ENCODE peak calls at places on chromosomes 7 and 10, in ten cellular contexts. J, E, Z, Q, M, P, G, C, B and L are unnamed samples.

GRCh38 chr7:156102267-156102666 is 290.0 kb upstream of the SHH start:
- DNase-seq in J (no peak), E (no peak), Z (no peak), Q (no peak), M (no peak), P (no peak), G (no peak), C (no peak), B (no peak), L (no peak)

GRCh38 chr7:122225874-122226273 is 78.7 kb downstream of the FEZF1 start:
- DNase-seq in J (no peak), E (no peak), Z (no peak), Q (no peak), M (no peak), P (no peak), G (no peak), C (no peak), B (no peak), L (no peak)

GRCh38 chr7:151683615-151684407 is 164.1 kb upstream of the RHEB start:
- DNase-seq in J (peak), E (no peak), Z (no peak), Q (no peak), M (no peak), P (no peak), G (no peak), C (no peak), B (no peak), L (no peak)

GRCh38 chr7:82441916-82442478 is 1.6 kb downstream of the CACNA2D1 start:
- DNase-seq in J (no peak), E (no peak), Z (peak), Q (peak), M (no peak), P (no peak), G (peak), C (peak), B (peak), L (peak)

GRCh38 chr10:100006241-100006886 is 3.4 kb downstream of the DNMBP start:
- DNase-seq in J (no peak), E (no peak), Z (no peak), Q (peak), M (peak), P (peak), G (peak), C (peak), B (no peak), L (peak)

GRCh38 chr7:132574281-132574680 is 2.0 kb downstream of the PLXNA4 start:
- DNase-seq in J (no peak), E (no peak), Z (no peak), Q (no peak), M (no peak), P (no peak), G (no peak), C (no peak), B (no peak), L (no peak)

GRCh38 chr10:121974535-121975294 is at the start of gene NSMCE4A:
- DNase-seq in J (peak), E (peak), Z (peak), Q (peak), M (peak), P (peak), G (peak), C (peak), B (peak), L (peak)

GRCh38 chr10:42932116-42932515 is 144.8 kb upstream of the RET start:
- DNase-seq in J (peak), E (no peak), Z (no peak), Q (no peak), M (no peak), P (no peak), G (no peak), C (no peak), B (no peak), L (no peak)

GRCh38 chr7:155781433-155781832 is 30.8 kb downstream of the SHH start:
- DNase-seq in J (no peak), E (no peak), Z (no peak), Q (no peak), M (no peak), P (no peak), G (no peak), C (no peak), B (no peak), L (no peak)

GRCh38 chr7:115679976-115680375 is 350.6 kb downstream of the TFEC start:
- DNase-seq in J (no peak), E (no peak), Z (peak), Q (peak), M (peak), P (no peak), G (peak), C (peak), B (peak), L (peak)

GRCh38 chr10:98055875-98056516 is 25.6 kb upstream of the CRTAC1 start:
- DNase-seq in J (no peak), E (peak), Z (peak), Q (peak), M (peak), P (no peak), G (no peak), C (peak), B (no peak), L (peak)

GRCh38 chr10:51649064-51649463 is 50.3 kb downstream of the CSTF2T start:
- DNase-seq in J (no peak), E (no peak), Z (no peak), Q (peak), M (no peak), P (no peak), G (peak), C (no peak), B (no peak), L (no peak)

GRCh38 chr10:128605180-128605579 is 479.0 kb upstream of the MKI67 start:
- DNase-seq in J (no peak), E (no peak), Z (no peak), Q (no peak), M (no peak), P (no peak), G (no peak), C (no peak), B (no peak), L (no peak)

GRCh38 chr7:121002-121401 is 71.4 kb upstream of the FAM20C start:
- DNase-seq in J (no peak), E (no peak), Z (no peak), Q (no peak), M (no peak), P (no peak), G (no peak), C (no peak), B (no peak), L (no peak)

GRCh38 chr7:68785036-68785435 is 813.2 kb upstream of the AUTS2 start:
- DNase-seq in J (no peak), E (no peak), Z (no peak), Q (no peak), M (no peak), P (no peak), G (no peak), C (peak), B (no peak), L (no peak)

GRCh38 chr7:157239571-157240270 is 97.1 kb upstream of the DNAJB6 start:
- DNase-seq in J (no peak), E (no peak), Z (peak), Q (no peak), M (no peak), P (no peak), G (no peak), C (no peak), B (no peak), L (no peak)
- TF ChIP-seq CTCF in J (no peak), E (peak), Z (peak), Q (no peak), M (no peak), P (no peak), G (no peak), C (no peak), B (peak), L (no peak)

GRCh38 chr10:114635101-114635500 is 23.0 kb downstream of the ABLIM1 start:
- DNase-seq in J (no peak), E (no peak), Z (no peak), Q (no peak), M (no peak), P (no peak), G (no peak), C (peak), B (no peak), L (peak)
- H3K4me3 ChIP-seq in J (peak), E (no peak), Z (no peak), Q (no peak), M (no peak), P (no peak), G (no peak), C (no peak), B (no peak), L (no peak)

DNA sequence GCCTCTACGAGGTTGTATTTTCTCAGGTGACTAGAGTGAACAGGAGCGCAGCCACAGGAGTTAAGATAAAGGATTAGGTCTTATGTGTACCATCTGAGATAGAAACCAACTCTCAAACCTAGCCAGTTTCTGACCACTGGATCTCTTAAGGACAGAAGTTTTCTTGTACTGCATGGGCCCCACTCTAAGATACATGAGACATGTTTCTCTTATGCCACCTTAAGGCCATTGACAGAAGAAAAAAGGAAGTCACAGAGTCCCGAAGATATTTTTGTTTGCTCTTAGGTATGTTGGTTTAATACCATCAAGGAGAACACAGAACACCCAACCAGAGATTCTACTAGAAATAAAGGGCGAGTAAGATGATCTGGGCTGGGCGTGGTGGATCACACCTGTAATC is 335.8 kb downstream of the FRMD4A start:
- DNase-seq in J (no peak), E (no peak), Z (no peak), Q (no peak), M (no peak), P (no peak), G (no peak), C (no peak), B (no peak), L (no peak)
- TF ChIP-seq CTCF in J (no peak), E (no peak), Z (peak), Q (no peak), M (no peak), P (no peak), G (no peak), C (no peak), B (no peak), L (no peak)

DNA sequence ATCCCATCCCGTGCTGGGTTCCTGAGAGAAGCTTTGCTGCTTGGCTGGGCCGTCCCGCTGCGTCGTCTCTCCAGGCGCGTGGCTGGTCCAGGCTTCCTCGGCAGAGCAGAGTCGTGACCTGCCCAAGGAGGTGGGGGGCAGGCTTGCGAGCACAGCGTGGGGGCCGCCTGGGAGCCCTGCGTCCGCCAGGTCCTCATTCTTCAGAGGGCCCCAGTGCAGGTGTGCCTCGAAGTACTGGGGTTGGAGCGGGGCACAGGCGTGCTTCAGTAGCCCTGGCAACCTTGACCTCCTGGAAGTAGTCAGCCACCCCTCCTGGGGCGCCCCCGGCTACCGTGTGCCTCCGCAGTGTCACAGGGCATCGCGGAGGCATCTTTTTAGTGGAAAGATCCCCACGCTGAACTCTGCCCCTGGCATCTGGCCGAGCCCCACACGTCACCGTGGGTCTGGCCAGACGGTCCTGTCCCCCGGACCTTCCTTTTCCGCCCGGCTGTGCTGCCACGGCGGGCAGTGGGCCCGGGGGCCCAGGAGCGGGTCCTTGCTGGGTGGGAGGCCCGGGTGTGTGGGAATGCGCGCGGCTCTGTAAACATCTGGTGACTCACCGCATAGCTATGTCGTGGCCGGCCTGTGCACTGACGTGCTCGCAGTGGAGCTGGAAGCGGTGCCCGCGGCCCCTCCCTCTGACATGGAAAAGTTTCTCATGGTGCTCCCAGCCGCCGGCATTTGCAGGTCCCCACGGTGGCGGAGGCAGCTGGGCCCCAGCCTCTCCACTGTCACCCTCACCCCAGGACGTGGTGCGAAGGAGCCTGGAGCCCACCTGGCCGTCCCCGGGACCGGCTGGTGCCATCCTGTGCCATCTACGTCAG is 6.5 kb downstream of the MAFK start:
- DNase-seq in J (peak), E (peak), Z (peak), Q (peak), M (peak), P (peak), G (peak), C (peak), B (peak), L (peak)
- H3K4me3 ChIP-seq in J (peak), E (no peak), Z (peak), Q (peak), M (no peak), P (peak), G (peak), C (no peak), B (peak), L (peak)

GRCh38 chr7:39609462-39610149 is 13.8 kb upstream of the RALA start:
- DNase-seq in J (no peak), E (peak), Z (peak), Q (no peak), M (peak), P (no peak), G (no peak), C (no peak), B (peak), L (no peak)
- TF ChIP-seq CTCF in J (no peak), E (peak), Z (peak), Q (no peak), M (peak), P (peak), G (no peak), C (peak), B (peak), L (no peak)

GRCh38 chr7:139294951-139295555 is 46.1 kb upstream of the FMC1 start:
- DNase-seq in J (no peak), E (no peak), Z (no peak), Q (no peak), M (no peak), P (no peak), G (no peak), C (no peak), B (no peak), L (no peak)
- H3K4me3 ChIP-seq in J (no peak), E (no peak), Z (no peak), Q (no peak), M (no peak), P (no peak), G (no peak), C (no peak), B (no peak), L (no peak)

GRCh38 chr10:67678335-67678974 is 17.5 kb downstream of the CTNNA3 start:
- DNase-seq in J (no peak), E (no peak), Z (no peak), Q (no peak), M (no peak), P (no peak), G (no peak), C (no peak), B (no peak), L (no peak)
- TF ChIP-seq CTCF in J (no peak), E (no peak), Z (no peak), Q (no peak), M (no peak), P (no peak), G (no peak), C (no peak), B (no peak), L (no peak)

GRCh38 chr7:25894902-25895791 is 256.9 kb upstream of the NFE2L3 start:
- DNase-seq in J (peak), E (peak), Z (peak), Q (peak), M (peak), P (no peak), G (peak), C (peak), B (peak), L (peak)
- H3K4me3 ChIP-seq in J (peak), E (peak), Z (peak), Q (no peak), M (peak), P (no peak), G (peak), C (peak), B (peak), L (peak)

GRCh38 chr10:103465411-103466179 is 6.9 kb upstream of the CALHM1 start:
- DNase-seq in J (no peak), E (no peak), Z (no peak), Q (no peak), M (no peak), P (no peak), G (no peak), C (no peak), B (no peak), L (no peak)

GRCh38 chr10:103463456-103463855 is 4.8 kb upstream of the CALHM1 start:
- DNase-seq in J (no peak), E (no peak), Z (no peak), Q (no peak), M (no peak), P (no peak), G (peak), C (peak), B (no peak), L (peak)

GRCh38 chr10:103467391-103467790 is 8.7 kb upstream of the CALHM1 start:
- DNase-seq in J (no peak), E (no peak), Z (no peak), Q (no peak), M (no peak), P (no peak), G (no peak), C (no peak), B (no peak), L (no peak)

GRCh38 chr10:103470755-103471653 is 8.0 kb downstream of the CALHM3 start:
- DNase-seq in J (no peak), E (no peak), Z (no peak), Q (no peak), M (no peak), P (no peak), G (peak), C (peak), B (no peak), L (peak)

GRCh38 chr10:103466734-103467133 is 8.0 kb upstream of the CALHM1 start:
- DNase-seq in J (no peak), E (no peak), Z (no peak), Q (no peak), M (no peak), P (no peak), G (no peak), C (peak), B (no peak), L (no peak)
- TF ChIP-seq CTCF in J (no peak), E (no peak), Z (no peak), Q (no peak), M (no peak), P (no peak), G (no peak), C (no peak), B (no peak), L (no peak)

DNA sequence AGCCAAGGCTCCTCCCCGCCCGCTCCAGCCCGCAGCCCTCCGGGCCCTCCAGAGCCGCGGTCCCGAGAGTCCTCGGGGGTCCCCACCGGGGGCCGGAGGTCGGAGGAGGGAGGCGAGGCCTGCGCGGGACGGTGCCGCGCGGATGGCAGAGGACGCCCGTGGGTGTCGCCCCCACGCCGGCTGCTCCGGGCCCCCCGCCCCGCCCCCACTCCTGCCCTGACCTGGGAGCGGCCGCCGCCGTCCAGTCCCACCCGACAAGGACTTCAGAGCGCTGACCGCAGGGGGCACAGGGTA is 57.2 kb upstream of the DNAJB6 start:
- DNase-seq in J (no peak), E (no peak), Z (no peak), Q (no peak), M (no peak), P (no peak), G (no peak), C (peak), B (no peak), L (no peak)
- H3K4me3 ChIP-seq in J (peak), E (no peak), Z (peak), Q (peak), M (no peak), P (peak), G (peak), C (no peak), B (no peak), L (peak)